ENCODE peak calls at places on chromosomes 16 and 17, in nine cellular contexts. W, K, Y, V, P, D, H, M and T are unnamed samples.

GRCh38 chr17:82023447-82024241 is 539 bp downstream of the LRRC45 start:
- DNase-seq in K (no peak), Y (peak), H (no peak), M (no peak), V (peak), P (no peak), W (peak), D (no peak), T (no peak)

GRCh38 chr16:10256855-10257641 is 74.8 kb upstream of the GRIN2A start:
- DNase-seq in W (no peak), K (no peak), Y (peak), D (peak), V (peak), M (no peak), H (peak), P (peak), T (peak)

GRCh38 chr16:53235851-53236250 is 181.1 kb downstream of the CHD9 start:
- DNase-seq in M (no peak), V (no peak), P (no peak), K (no peak), H (no peak), D (no peak), W (no peak), Y (no peak), T (no peak)

GRCh38 chr16:30054451-30054850 is 11.1 kb upstream of the ALDOA start:
- DNase-seq in Y (peak), D (no peak), V (no peak), H (no peak), P (no peak), W (no peak), M (no peak), K (no peak), T (no peak)

GRCh38 chr17:46000292-46000691 is 1.2 kb downstream of the STH start:
- DNase-seq in D (no peak), V (no peak), Y (no peak), P (no peak), M (no peak), K (no peak), W (no peak), H (no peak), T (no peak)

GRCh38 chr16:50616883-50617629 is 64.1 kb downstream of the SNX20 start:
- DNase-seq in M (no peak), Y (no peak), H (peak), V (peak), P (no peak), W (no peak), K (no peak), D (no peak), T (no peak)

GRCh38 chr17:39231587-39232551 is 6.1 kb upstream of the STAC2 start:
- DNase-seq in D (peak), V (no peak), M (peak), K (no peak), P (peak), H (peak), W (peak), Y (peak), T (peak)

GRCh38 chr17:56756536-56756935 is 77.2 kb downstream of the C17orf67 start:
- DNase-seq in M (no peak), P (no peak), W (no peak), K (no peak), V (peak), Y (peak), D (no peak), H (no peak), T (no peak)

GRCh38 chr16:10906482-10906881 is 29.5 kb downstream of the CIITA start:
- DNase-seq in H (no peak), W (no peak), P (no peak), K (no peak), V (no peak), M (no peak), D (no peak), Y (no peak), T (no peak)

GRCh38 chr17:13498184-13498583 is 103.5 kb downstream of the HS3ST3A1 start:
- DNase-seq in M (no peak), V (no peak), Y (no peak), P (no peak), D (no peak), W (no peak), K (no peak), H (no peak), T (no peak)

GRCh38 chr17:29018788-29019474 is 13.1 kb upstream of the SEZ6 start:
- DNase-seq in Y (no peak), D (no peak), K (no peak), V (no peak), W (no peak), H (no peak), M (no peak), P (no peak), T (no peak)

GRCh38 chr17:32239457-32239856 is 26.2 kb upstream of the RHBDL3 start:
- DNase-seq in P (no peak), Y (no peak), H (no peak), D (no peak), W (no peak), V (no peak), M (no peak), K (no peak), T (no peak)

GRCh38 chr16:20348365-20349185 is 3.9 kb downstream of the UMOD start:
- DNase-seq in D (no peak), M (no peak), Y (no peak), P (no peak), W (peak), K (no peak), V (no peak), H (peak), T (no peak)

GRCh38 chr16:6204941-6205340 is 1107.3 kb upstream of the EEF2KMT start:
- DNase-seq in P (no peak), W (no peak), K (no peak), V (no peak), M (no peak), D (no peak), Y (no peak), H (no peak), T (no peak)

GRCh38 chr16:22316411-22316811 is 19.2 kb downstream of the POLR3E start:
- DNase-seq in H (peak), M (peak), D (no peak), W (no peak), P (no peak), K (no peak), Y (no peak), V (no peak), T (no peak)

GRCh38 chr17:75632428-75632827 is 806 bp upstream of the SMIM5 start:
- DNase-seq in K (no peak), Y (no peak), W (no peak), H (peak), P (no peak), V (no peak), D (no peak), M (no peak), T (no peak)

GRCh38 chr16:70482624-70483023 is 28.2 kb downstream of the FCSK start:
- DNase-seq in Y (peak), V (peak), P (no peak), D (no peak), H (no peak), K (no peak), M (no peak), W (no peak), T (no peak)

GRCh38 chr16:51449441-51449840 is 298.4 kb upstream of the SALL1 start:
- DNase-seq in V (no peak), W (no peak), D (no peak), P (no peak), K (no peak), Y (no peak), H (no peak), M (no peak), T (no peak)

GRCh38 chr17:46818319-46818928 is at the start of gene WNT3:
- DNase-seq in V (no peak), Y (peak), D (peak), H (peak), P (no peak), K (peak), W (peak), M (no peak), T (no peak)

GRCh38 chr16:3945751-3946603 is 65.5 kb upstream of the CREBBP start:
- DNase-seq in H (no peak), V (peak), P (no peak), M (no peak), W (no peak), Y (peak), D (no peak), K (no peak), T (no peak)

GRCh38 chr17:80980397-80981061 is 11.1 kb upstream of the CHMP6 start:
- DNase-seq in V (peak), H (no peak), Y (peak), K (no peak), W (no peak), D (peak), M (no peak), P (no peak), T (no peak)

GRCh38 chr17:6105608-6106007 is 35.4 kb downstream of the WSCD1 start:
- DNase-seq in Y (no peak), W (no peak), D (no peak), K (no peak), M (no peak), P (no peak), H (no peak), V (no peak), T (no peak)

GRCh38 chr16:47504599-47504998 is 43.5 kb downstream of the PHKB start:
- DNase-seq in V (no peak), H (no peak), M (no peak), W (no peak), K (no peak), D (no peak), Y (no peak), P (no peak), T (no peak)

GRCh38 chr17:80107231-80108021 is 6.0 kb downstream of the GAA start:
- DNase-seq in Y (no peak), K (no peak), M (no peak), D (no peak), W (no peak), H (peak), P (no peak), V (no peak), T (no peak)

GRCh38 chr16:79902351-79902750 is 301.8 kb upstream of the MAF start:
- DNase-seq in V (peak), M (no peak), K (no peak), H (no peak), Y (peak), D (no peak), P (no peak), W (no peak), T (no peak)

GRCh38 chr16:30609002-30609927 is 924 bp downstream of the ZNF689 start:
- DNase-seq in W (peak), V (peak), M (peak), Y (peak), D (no peak), H (peak), P (peak), K (peak), T (peak)

GRCh38 chr16:2970563-2970962 is 1.4 kb downstream of the PAQR4 start:
- DNase-seq in D (no peak), K (no peak), W (no peak), Y (no peak), M (no peak), P (no peak), V (no peak), H (no peak), T (no peak)

GRCh38 chr17:4858880-4859260 is 25.7 kb downstream of the MINK1 start:
- DNase-seq in P (no peak), Y (peak), H (peak), D (no peak), V (peak), K (peak), W (no peak), M (no peak), T (peak)